ENCODE peak calls at places on chromosome 13, in nine cellular contexts. Y is spleen, U is IMR-90, P is body of pancreas, Q is prostate gland, K is Peyer's patch, D is H1, N is vagina, H is NB4. W is an unnamed sample.

GRCh38 chr13:42377640-42378382 is 105.9 kb downstream of the AKAP11 start:
- DNase-seq in Y (no peak), U (no peak), P (no peak), Q (no peak), K (no peak), D (no peak), N (no peak), H (peak), W (no peak)

GRCh38 chr13:78701383-78701782 is 42.4 kb upstream of the OBI1 start:
- DNase-seq in Y (no peak), U (no peak), P (no peak), Q (no peak), K (no peak), D (no peak), N (no peak), H (no peak), W (no peak)

GRCh38 chr13:111661052-111661451 is 340.6 kb downstream of the TEX29 start:
- DNase-seq in Y (peak), U (no peak), P (no peak), Q (no peak), K (no peak), D (no peak), N (peak), H (no peak), W (no peak)

GRCh38 chr13:109402976-109403375 is 383.4 kb downstream of the IRS2 start:
- DNase-seq in Y (no peak), U (no peak), P (no peak), Q (no peak), K (no peak), D (no peak), N (no peak), H (peak), W (no peak)

GRCh38 chr13:105703843-105704242 is 831.6 kb downstream of the EFNB2 start:
- DNase-seq in Y (no peak), U (no peak), P (no peak), Q (no peak), K (no peak), D (no peak), N (no peak), H (no peak), W (no peak)

GRCh38 chr13:114112826-114113322 is 19.5 kb downstream of the RASA3 start:
- DNase-seq in Y (peak), U (no peak), P (no peak), Q (no peak), K (no peak), D (no peak), N (no peak), H (peak), W (no peak)

GRCh38 chr13:98686281-98686680 is 66.2 kb downstream of the SLC15A1 start:
- DNase-seq in Y (no peak), U (no peak), P (no peak), Q (no peak), K (no peak), D (no peak), N (no peak), H (no peak), W (no peak)

GRCh38 chr13:94181461-94182107 is 297.9 kb downstream of the DCT start:
- DNase-seq in Y (no peak), U (no peak), P (no peak), Q (no peak), K (no peak), D (no peak), N (no peak), H (no peak), W (no peak)

GRCh38 chr13:48505597-48506091 is 27.2 kb downstream of the RCBTB2 start:
- DNase-seq in Y (no peak), U (peak), P (peak), Q (peak), K (no peak), D (no peak), N (no peak), H (peak), W (no peak)

DNA sequence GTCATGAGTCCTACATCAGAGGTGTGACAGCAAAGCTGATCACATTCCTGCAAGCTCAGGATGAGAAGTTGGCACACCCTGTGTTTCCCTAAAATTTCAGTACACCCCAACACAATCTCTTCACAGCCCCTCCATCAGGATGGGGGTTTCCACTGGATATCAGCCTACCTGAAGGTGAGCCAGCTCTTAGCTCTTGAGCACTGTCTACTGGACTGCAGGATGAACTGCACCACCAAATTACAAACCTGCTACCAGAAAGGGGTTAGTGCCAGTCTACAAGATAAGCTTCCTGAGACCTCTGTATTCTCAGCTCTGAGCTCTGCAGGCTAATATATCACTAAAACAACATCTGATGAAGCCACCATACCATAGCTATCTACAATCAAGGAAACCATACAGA is 1616.2 kb upstream of the SPRY2 start:
- DNase-seq in Y (no peak), U (no peak), P (no peak), Q (no peak), K (no peak), D (no peak), N (no peak), H (peak), W (no peak)
- TF ChIP-seq CTCF in Y (no peak), U (no peak), P (peak), Q (no peak), K (no peak), D (peak), N (no peak), H (peak), W (no peak)

GRCh38 chr13:113106666-113107065 is 1.1 kb downstream of the F7 start:
- DNase-seq in Y (no peak), U (no peak), P (no peak), Q (no peak), K (no peak), D (no peak), N (no peak), H (no peak), W (no peak)

GRCh38 chr13:113102727-113103126 is 2.9 kb upstream of the F7 start:
- DNase-seq in Y (no peak), U (no peak), P (no peak), Q (no peak), K (no peak), D (no peak), N (no peak), H (no peak), W (no peak)

GRCh38 chr13:113106053-113106452 is 462 bp downstream of the F7 start:
- DNase-seq in Y (no peak), U (no peak), P (no peak), Q (no peak), K (no peak), D (no peak), N (no peak), H (no peak), W (no peak)

GRCh38 chr13:113103646-113104045 is 1.9 kb upstream of the F7 start:
- DNase-seq in Y (no peak), U (no peak), P (no peak), Q (no peak), K (no peak), D (no peak), N (no peak), H (no peak), W (no peak)

GRCh38 chr13:113105032-113105993 is at the start of gene F7:
- DNase-seq in Y (no peak), U (peak), P (peak), Q (no peak), K (no peak), D (no peak), N (no peak), H (no peak), W (no peak)
- TF ChIP-seq POLR2A in Y (no peak), U (no peak), P (no peak), Q (no peak), K (no peak), D (no peak), N (no peak), H (no peak), W (no peak)

DNA sequence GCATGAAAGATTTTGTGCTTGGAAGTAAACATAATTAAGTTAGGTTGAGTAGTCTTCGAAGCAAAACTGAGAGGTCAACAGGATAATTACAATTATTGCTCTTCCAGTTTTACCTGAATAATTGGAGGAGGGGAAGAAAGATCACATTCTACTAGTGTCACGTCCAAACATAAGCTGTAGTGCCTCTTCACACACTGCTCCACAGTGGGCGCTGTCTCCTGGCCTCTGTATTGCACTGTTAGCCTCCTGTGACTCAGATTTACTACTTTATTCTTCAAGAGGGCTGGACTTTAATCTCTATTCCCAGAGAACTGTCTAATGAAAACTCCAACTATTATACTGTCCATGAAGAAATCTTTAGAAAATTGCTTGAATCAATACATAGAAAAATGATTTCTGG is 62.9 kb downstream of the TRPC4 start:
- DNase-seq in Y (no peak), U (no peak), P (no peak), Q (no peak), K (no peak), D (no peak), N (no peak), H (no peak), W (no peak)
- TF ChIP-seq CTCF in Y (no peak), U (no peak), P (no peak), Q (no peak), K (no peak), D (peak), N (no peak), H (no peak), W (no peak)

GRCh38 chr13:51728972-51729371 is 75.0 kb downstream of the DHRS12 start:
- DNase-seq in Y (no peak), U (peak), P (no peak), Q (no peak), K (no peak), D (no peak), N (no peak), H (peak), W (no peak)

GRCh38 chr13:51729853-51730553 is 74.0 kb downstream of the DHRS12 start:
- DNase-seq in Y (no peak), U (peak), P (peak), Q (no peak), K (no peak), D (no peak), N (no peak), H (peak), W (peak)

GRCh38 chr13:51728275-51728673 is 75.7 kb downstream of the DHRS12 start:
- DNase-seq in Y (no peak), U (no peak), P (peak), Q (no peak), K (no peak), D (no peak), N (no peak), H (peak), W (no peak)

GRCh38 chr13:51726446-51727185 is 77.3 kb downstream of the DHRS12 start:
- DNase-seq in Y (no peak), U (peak), P (peak), Q (no peak), K (no peak), D (no peak), N (no peak), H (no peak), W (no peak)

GRCh38 chr13:51727634-51728274 is 76.2 kb downstream of the DHRS12 start:
- DNase-seq in Y (no peak), U (no peak), P (no peak), Q (no peak), K (no peak), D (no peak), N (no peak), H (peak), W (no peak)
- TF ChIP-seq POLR2A in Y (no peak), U (no peak), P (no peak), Q (no peak), K (no peak), D (no peak), N (no peak), H (no peak), W (no peak)

GRCh38 chr13:84844473-84844872 is 954.7 kb downstream of the SLITRK6 start:
- DNase-seq in Y (no peak), U (no peak), P (no peak), Q (no peak), K (no peak), D (no peak), N (no peak), H (peak), W (no peak)
- TF ChIP-seq CTCF in Y (no peak), U (no peak), P (no peak), Q (no peak), K (peak), D (peak), N (no peak), H (peak), W (no peak)

DNA sequence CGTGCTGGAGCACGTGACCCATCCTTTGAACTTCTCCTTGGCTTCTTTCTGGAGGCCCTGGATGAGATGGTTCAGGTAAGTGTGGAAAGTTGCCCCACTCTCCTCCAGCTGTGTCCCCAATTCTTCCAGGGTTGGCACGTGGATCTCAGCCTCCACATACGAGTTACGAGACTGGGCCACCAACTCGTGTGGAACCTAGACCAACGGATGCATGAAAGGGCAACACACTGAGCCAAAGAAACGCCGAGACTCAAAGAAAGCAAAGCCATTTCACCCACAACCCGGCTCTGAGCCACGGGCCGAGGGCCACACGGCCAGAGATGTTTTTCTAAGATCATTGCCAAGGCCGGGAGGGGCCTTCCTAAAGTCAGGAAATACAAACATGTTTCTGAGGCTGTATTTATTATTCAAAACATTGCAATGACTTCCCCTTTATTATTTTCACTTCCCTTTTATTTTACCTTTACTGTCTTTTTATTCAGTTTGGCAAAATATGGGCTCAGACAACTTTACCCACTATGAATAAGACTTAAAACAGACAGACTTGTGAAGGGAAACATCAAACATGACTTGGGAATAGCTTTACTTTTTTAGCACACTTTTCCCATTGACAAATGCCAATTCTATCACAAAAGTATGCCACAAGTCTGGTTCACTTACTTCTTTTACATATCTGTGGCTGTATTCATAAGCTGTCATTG is 94.6 kb downstream of the KL start:
- DNase-seq in Y (no peak), U (peak), P (no peak), Q (no peak), K (no peak), D (no peak), N (no peak), H (no peak), W (peak)
- TF ChIP-seq POLR2A in Y (no peak), U (no peak), P (no peak), Q (no peak), K (no peak), D (no peak), N (no peak), H (no peak), W (no peak)

DNA sequence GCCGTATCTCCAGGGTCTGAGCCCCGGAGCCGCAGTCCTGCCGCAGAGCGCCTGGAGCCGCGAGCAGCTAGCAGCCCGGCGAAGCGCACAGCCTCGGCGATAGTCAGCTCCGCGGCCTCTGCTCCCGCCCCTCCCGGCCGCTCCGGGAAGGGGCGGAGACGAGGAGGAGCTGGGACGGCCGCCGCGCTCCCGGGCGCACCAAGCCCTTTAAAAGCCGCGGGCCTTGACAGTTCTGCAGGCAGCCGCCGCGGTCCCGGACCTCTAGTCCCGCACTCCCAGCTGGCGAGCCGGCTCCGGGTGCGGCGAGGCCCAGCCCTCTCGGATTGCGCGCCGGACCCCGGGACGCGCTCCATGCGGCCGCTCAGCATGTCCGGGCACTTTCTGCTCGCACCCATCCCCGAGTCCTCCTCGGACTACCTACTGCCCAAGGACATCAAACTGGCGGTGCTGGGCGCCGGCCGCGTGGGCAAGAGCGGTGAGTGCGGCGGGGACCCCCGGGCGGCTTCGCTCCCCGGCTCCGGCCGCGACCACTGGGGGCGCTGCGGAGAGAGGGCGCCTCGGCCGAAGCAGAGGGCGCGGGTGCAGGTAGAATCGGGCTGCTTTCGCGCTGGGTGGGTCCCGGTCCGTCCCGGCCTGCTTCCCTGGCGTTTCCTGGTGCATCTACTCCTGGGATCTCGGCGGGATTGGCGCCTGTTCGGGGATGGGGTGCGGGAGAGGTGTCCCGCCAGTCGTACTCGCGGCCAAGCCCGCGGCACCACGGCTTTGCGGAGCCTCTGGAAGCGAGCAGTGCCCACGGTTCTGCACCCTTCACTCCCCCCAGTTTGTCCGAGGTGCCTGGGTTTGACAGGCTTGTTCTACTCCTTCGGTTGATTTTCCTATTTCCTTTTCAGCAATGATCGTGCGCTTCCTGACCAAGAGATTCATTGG is at the start of gene RASL11A:
- DNase-seq in Y (peak), U (peak), P (peak), Q (peak), K (peak), D (peak), N (no peak), H (peak), W (peak)
- TF ChIP-seq CTCF in Y (peak), U (peak), P (peak), Q (peak), K (peak), D (peak), N (peak), H (peak), W (no peak)

DNA sequence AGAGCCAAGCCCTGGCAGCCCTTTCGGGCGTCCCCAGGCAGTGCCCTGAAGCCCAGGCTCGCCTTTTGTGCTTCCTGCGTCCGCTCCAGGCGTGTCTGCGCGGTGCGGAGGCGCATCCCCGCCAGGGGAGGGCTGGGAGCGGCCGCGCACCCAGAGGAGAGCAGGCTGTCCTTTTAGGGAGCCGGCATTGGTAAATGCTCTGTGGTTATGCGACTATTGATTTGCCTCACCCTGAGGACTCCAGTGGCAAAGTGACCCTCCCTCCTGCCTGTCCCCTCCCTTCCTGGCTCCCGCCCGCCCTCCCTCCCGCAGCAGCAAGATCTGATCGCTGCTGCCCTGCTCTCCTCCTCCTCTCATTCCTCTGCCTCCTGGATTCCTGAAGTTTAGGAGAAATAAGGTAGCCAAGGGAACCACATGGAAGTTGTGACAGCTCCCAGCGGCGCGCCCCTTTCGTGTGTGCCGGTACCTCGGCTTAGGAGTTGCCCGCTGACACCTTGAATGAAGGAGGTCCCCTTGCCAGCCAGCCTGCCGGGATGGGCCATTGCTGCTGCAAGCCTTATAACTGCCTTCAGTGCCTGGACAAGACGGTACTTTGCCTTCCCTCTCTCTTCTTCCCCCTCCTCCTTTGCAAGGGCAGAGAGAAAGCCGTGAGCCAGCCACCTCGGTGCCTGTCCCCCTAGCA is 167.0 kb downstream of the SLC7A1 start:
- DNase-seq in Y (no peak), U (no peak), P (peak), Q (peak), K (no peak), D (peak), N (no peak), H (peak), W (no peak)
- TF ChIP-seq POLR2A in Y (no peak), U (no peak), P (no peak), Q (no peak), K (no peak), D (no peak), N (no peak), H (no peak), W (no peak)

GRCh38 chr13:21603531-21604448 is at the start of gene MICU2:
- DNase-seq in Y (peak), U (peak), P (peak), Q (peak), K (peak), D (peak), N (no peak), H (peak), W (peak)
- TF ChIP-seq CTCF in Y (no peak), U (no peak), P (peak), Q (peak), K (peak), D (no peak), N (no peak), H (no peak), W (no peak)

W was measured in lower leg skin.